ENCODE peak calls at places on chromosomes 12 and 14, in four cellular contexts. One of them, this sample, is unnamed.

GRCh38 chr12:89156324-89156723 is 196.0 kb downstream of the DUSP6 start:
- DNase-seq in right lobe of liver: no peak
- DNase-seq in adrenal gland: no peak
- DNase-seq in fibroblast of lung: no peak
- DNase-seq in this sample: no peak

GRCh38 chr14:37466623-37467088 is 128.4 kb downstream of the FOXA1 start:
- DNase-seq in right lobe of liver: no peak
- DNase-seq in adrenal gland: no peak
- DNase-seq in fibroblast of lung: peak; percentile 22
- DNase-seq in this sample: no peak

GRCh38 chr14:60396718-60397343 is 89.0 kb downstream of the C14orf39 start:
- DNase-seq in right lobe of liver: no peak
- DNase-seq in adrenal gland: no peak
- DNase-seq in fibroblast of lung: no peak
- DNase-seq in this sample: no peak

GRCh38 chr12:6778212-6778570 is 5.9 kb downstream of the LAG3 start:
- DNase-seq in right lobe of liver: no peak
- DNase-seq in adrenal gland: peak; percentile 66
- DNase-seq in fibroblast of lung: peak; percentile 37
- DNase-seq in this sample: peak; percentile 80

GRCh38 chr12:62767946-62768345 is 167.0 kb downstream of the PPM1H start:
- DNase-seq in right lobe of liver: no peak
- DNase-seq in adrenal gland: no peak
- DNase-seq in fibroblast of lung: no peak
- DNase-seq in this sample: no peak

GRCh38 chr12:131487379-131488129 is 223.3 kb upstream of the SFSWAP start:
- DNase-seq in right lobe of liver: no peak
- DNase-seq in adrenal gland: peak; percentile 21
- DNase-seq in fibroblast of lung: no peak
- DNase-seq in this sample: no peak

GRCh38 chr12:42568952-42569916 is 20.3 kb downstream of the PRICKLE1 start:
- DNase-seq in right lobe of liver: no peak
- DNase-seq in adrenal gland: no peak
- DNase-seq in fibroblast of lung: peak; percentile 83
- DNase-seq in this sample: no peak

GRCh38 chr12:50059440-50060119 is 2.2 kb downstream of the ASIC1 start:
- DNase-seq in right lobe of liver: no peak
- DNase-seq in adrenal gland: no peak
- DNase-seq in fibroblast of lung: no peak
- DNase-seq in this sample: no peak

GRCh38 chr14:75323571-75323970 is 44.9 kb downstream of the FOS start:
- DNase-seq in right lobe of liver: no peak
- DNase-seq in adrenal gland: no peak
- DNase-seq in fibroblast of lung: no peak
- DNase-seq in this sample: no peak

GRCh38 chr12:122875590-122876220 is 20.2 kb downstream of the VPS37B start:
- DNase-seq in right lobe of liver: no peak
- DNase-seq in adrenal gland: peak; percentile 4
- DNase-seq in fibroblast of lung: no peak
- DNase-seq in this sample: no peak

GRCh38 chr12:122869207-122869973 is 26.5 kb downstream of the VPS37B start:
- DNase-seq in right lobe of liver: no peak
- DNase-seq in adrenal gland: no peak
- DNase-seq in fibroblast of lung: no peak
- DNase-seq in this sample: no peak

GRCh38 chr12:1782215-1782614 is 38.1 kb upstream of the LRTM2 start:
- DNase-seq in right lobe of liver: no peak
- DNase-seq in adrenal gland: no peak
- DNase-seq in fibroblast of lung: no peak
- DNase-seq in this sample: no peak

GRCh38 chr14:95876769-95877490 is at the start of gene TUNAR:
- DNase-seq in right lobe of liver: no peak
- DNase-seq in adrenal gland: no peak
- DNase-seq in fibroblast of lung: no peak
- DNase-seq in this sample: no peak

GRCh38 chr14:88987516-88987915 is 163.1 kb downstream of the TTC8 start:
- DNase-seq in right lobe of liver: no peak
- DNase-seq in adrenal gland: no peak
- DNase-seq in fibroblast of lung: no peak
- DNase-seq in this sample: no peak